ENCODE peak calls at places on chromosomes 12 and 14, in seven cellular contexts. One of them, this sample, is unnamed.

GRCh38 chr12:92035477-92035876 is 110.2 kb downstream of the BTG1 start:
- DNase-seq in stimulated activated CD4-positive, alpha-beta T cell treated with anti-CD3 and anti-CD28 coated beads, Interleukin-12 subunit alpha, Interleukin-12 subunit beta, amount 100 ng/mL, for 24 hours: no peak
- DNase-seq in H4: no peak
- DNase-seq in NCI-H1092: no peak
- DNase-seq in activated gamma-delta T cell treated with Interleukin-2 at 50 U/mL for 16 hours: no peak
- DNase-seq in anterior cingulate cortex: no peak
- DNase-seq in LoVo: no peak
- DNase-seq in this sample: no peak

GRCh38 chr12:52327086-52327829 is 6.1 kb upstream of the KRT83 start:
- DNase-seq in stimulated activated CD4-positive, alpha-beta T cell treated with anti-CD3 and anti-CD28 coated beads, Interleukin-12 subunit alpha, Interleukin-12 subunit beta, amount 100 ng/mL, for 24 hours: peak
- DNase-seq in anterior cingulate cortex: peak
- DNase-seq in activated gamma-delta T cell treated with Interleukin-2 at 50 U/mL for 16 hours: peak
- DNase-seq in NCI-H1092: peak
- DNase-seq in LoVo: peak
- DNase-seq in H4: peak
- DNase-seq in this sample: peak

GRCh38 chr12:49357099-49357678 is 10.1 kb upstream of the SPATS2 start:
- DNase-seq in LoVo: peak
- DNase-seq in stimulated activated CD4-positive, alpha-beta T cell treated with anti-CD3 and anti-CD28 coated beads, Interleukin-12 subunit alpha, Interleukin-12 subunit beta, amount 100 ng/mL, for 24 hours: no peak
- DNase-seq in activated gamma-delta T cell treated with Interleukin-2 at 50 U/mL for 16 hours: no peak
- DNase-seq in anterior cingulate cortex: no peak
- DNase-seq in NCI-H1092: no peak
- DNase-seq in H4: no peak
- DNase-seq in this sample: no peak

GRCh38 chr14:105483300-105484068 is 3.2 kb upstream of the CRIP1 start:
- DNase-seq in NCI-H1092: peak
- DNase-seq in stimulated activated CD4-positive, alpha-beta T cell treated with anti-CD3 and anti-CD28 coated beads, Interleukin-12 subunit alpha, Interleukin-12 subunit beta, amount 100 ng/mL, for 24 hours: no peak
- DNase-seq in LoVo: no peak
- DNase-seq in H4: no peak
- DNase-seq in activated gamma-delta T cell treated with Interleukin-2 at 50 U/mL for 16 hours: no peak
- DNase-seq in anterior cingulate cortex: no peak
- DNase-seq in this sample: no peak

GRCh38 chr12:116614194-116614885 is 55.2 kb downstream of the MAP1LC3B2 start:
- DNase-seq in H4: no peak
- DNase-seq in stimulated activated CD4-positive, alpha-beta T cell treated with anti-CD3 and anti-CD28 coated beads, Interleukin-12 subunit alpha, Interleukin-12 subunit beta, amount 100 ng/mL, for 24 hours: no peak
- DNase-seq in NCI-H1092: no peak
- DNase-seq in anterior cingulate cortex: no peak
- DNase-seq in activated gamma-delta T cell treated with Interleukin-2 at 50 U/mL for 16 hours: no peak
- DNase-seq in LoVo: no peak
- DNase-seq in this sample: no peak

GRCh38 chr12:106758349-106758951 is 16.0 kb upstream of the RIC8B start:
- DNase-seq in H4: no peak
- DNase-seq in NCI-H1092: no peak
- DNase-seq in LoVo: peak
- DNase-seq in stimulated activated CD4-positive, alpha-beta T cell treated with anti-CD3 and anti-CD28 coated beads, Interleukin-12 subunit alpha, Interleukin-12 subunit beta, amount 100 ng/mL, for 24 hours: no peak
- DNase-seq in anterior cingulate cortex: no peak
- DNase-seq in activated gamma-delta T cell treated with Interleukin-2 at 50 U/mL for 16 hours: no peak
- DNase-seq in this sample: no peak

GRCh38 chr12:188910-189621 is 24.9 kb downstream of the SLC6A12 start:
- DNase-seq in activated gamma-delta T cell treated with Interleukin-2 at 50 U/mL for 16 hours: peak
- DNase-seq in stimulated activated CD4-positive, alpha-beta T cell treated with anti-CD3 and anti-CD28 coated beads, Interleukin-12 subunit alpha, Interleukin-12 subunit beta, amount 100 ng/mL, for 24 hours: peak
- DNase-seq in anterior cingulate cortex: peak
- DNase-seq in NCI-H1092: peak
- DNase-seq in H4: peak
- DNase-seq in LoVo: peak
- DNase-seq in this sample: peak

GRCh38 chr14:36767603-36768281 is 106.1 kb downstream of the PAX9 start:
- DNase-seq in stimulated activated CD4-positive, alpha-beta T cell treated with anti-CD3 and anti-CD28 coated beads, Interleukin-12 subunit alpha, Interleukin-12 subunit beta, amount 100 ng/mL, for 24 hours: no peak
- DNase-seq in NCI-H1092: peak
- DNase-seq in anterior cingulate cortex: no peak
- DNase-seq in activated gamma-delta T cell treated with Interleukin-2 at 50 U/mL for 16 hours: no peak
- DNase-seq in H4: no peak
- DNase-seq in LoVo: no peak
- DNase-seq in this sample: no peak

GRCh38 chr12:99029502-99030271 is 384.6 kb downstream of the APAF1 start:
- DNase-seq in activated gamma-delta T cell treated with Interleukin-2 at 50 U/mL for 16 hours: no peak
- DNase-seq in NCI-H1092: no peak
- DNase-seq in H4: no peak
- DNase-seq in LoVo: no peak
- DNase-seq in stimulated activated CD4-positive, alpha-beta T cell treated with anti-CD3 and anti-CD28 coated beads, Interleukin-12 subunit alpha, Interleukin-12 subunit beta, amount 100 ng/mL, for 24 hours: no peak
- DNase-seq in anterior cingulate cortex: no peak
- DNase-seq in this sample: no peak

GRCh38 chr14:35400707-35401421 is 3.7 kb downstream of the NFKBIA start:
- DNase-seq in stimulated activated CD4-positive, alpha-beta T cell treated with anti-CD3 and anti-CD28 coated beads, Interleukin-12 subunit alpha, Interleukin-12 subunit beta, amount 100 ng/mL, for 24 hours: peak
- DNase-seq in NCI-H1092: no peak
- DNase-seq in H4: no peak
- DNase-seq in LoVo: no peak
- DNase-seq in anterior cingulate cortex: no peak
- DNase-seq in activated gamma-delta T cell treated with Interleukin-2 at 50 U/mL for 16 hours: peak
- DNase-seq in this sample: peak

GRCh38 chr14:95489163-95489887 is 27.1 kb downstream of the SYNE3 start:
- DNase-seq in H4: no peak
- DNase-seq in NCI-H1092: no peak
- DNase-seq in activated gamma-delta T cell treated with Interleukin-2 at 50 U/mL for 16 hours: no peak
- DNase-seq in stimulated activated CD4-positive, alpha-beta T cell treated with anti-CD3 and anti-CD28 coated beads, Interleukin-12 subunit alpha, Interleukin-12 subunit beta, amount 100 ng/mL, for 24 hours: no peak
- DNase-seq in LoVo: no peak
- DNase-seq in anterior cingulate cortex: no peak
- DNase-seq in this sample: no peak

This sample was measured in CD8-positive, alpha-beta T cell.